ENCODE peak calls at places on chromosomes 1 and 21, in four cellular contexts. Y is Panc1; R is ascending aorta; Z is CD4-positive, alpha-beta memory T cell. A is an unnamed sample. For H3K4me1, the result is how much of the 10 kb centered on the place peaks cover.

GRCh38 chr1:84373446-84374141 is 24.7 kb upstream of the DNASE2B start:
- DNase-seq in R (no peak), Y (no peak), Z (no peak), A (no peak)

GRCh38 chr1:27563407-27564263 is 40.3 kb downstream of the AHDC1 start:
- DNase-seq in Z (no peak), Y (no peak), R (peak), A (no peak)

GRCh38 chr1:145714524-145715111 is 4.7 kb upstream of the CD160 start:
- DNase-seq in Y (no peak), Z (no peak), R (no peak), A (no peak)

GRCh38 chr1:11731719-11732283 is 4.1 kb upstream of the AGTRAP start:
- DNase-seq in Y (no peak), R (peak), Z (no peak), A (no peak)

GRCh38 chr21:25385912-25386474 is 221.3 kb downstream of the MRPL39 start:
- DNase-seq in R (no peak), Y (peak), Z (peak), A (peak)

GRCh38 chr1:27816921-27817630 is 13.5 kb upstream of the PPP1R8 start:
- DNase-seq in Z (no peak), Y (no peak), R (no peak), A (no peak)

GRCh38 chr1:160081261-160081936 is at the start of gene KCNJ9:
- DNase-seq in Z (no peak), R (no peak), Y (no peak), A (no peak)

GRCh38 chr1:168719306-168720111 is 9.5 kb downstream of the DPT start:
- DNase-seq in R (no peak), Z (no peak), Y (peak), A (no peak)

GRCh38 chr1:30874176-30874575 is 34.4 kb downstream of the SDC3 start:
- DNase-seq in Z (no peak), R (no peak), Y (no peak), A (no peak)

GRCh38 chr1:70072239-70072751 is 133.1 kb downstream of the LRRC40 start:
- DNase-seq in Z (no peak), Y (no peak), R (no peak), A (no peak)

GRCh38 chr21:17463441-17463840 is 49.4 kb upstream of the CXADR start:
- DNase-seq in R (no peak), Z (no peak), Y (no peak), A (no peak)

GRCh38 chr1:116226017-116226416 is 114.8 kb downstream of the MAB21L3 start:
- DNase-seq in R (no peak), Z (no peak), Y (no peak), A (no peak)

GRCh38 chr1:169201084-169201619 is 94.7 kb downstream of the ATP1B1 start:
- DNase-seq in R (no peak), Z (no peak), Y (no peak), A (no peak)

GRCh38 chr1:156591432-156592157 is at the start of gene NAXE:
- DNase-seq in R (peak), Z (peak), Y (no peak), A (peak)

GRCh38 chr1:3217887-3218679 is 149.1 kb downstream of the PRDM16 start:
- DNase-seq in Y (no peak), Z (no peak), R (no peak), A (no peak)

GRCh38 chr1:185960377-185961151 is 226.4 kb downstream of the HMCN1 start:
- DNase-seq in R (peak), Z (no peak), Y (no peak), A (no peak)

GRCh38 chr1:244712669-244713068 is 59.7 kb downstream of the DESI2 start:
- DNase-seq in Y (no peak), R (no peak), Z (no peak), A (no peak)

GRCh38 chr1:28973850-28974841 is 59.8 kb downstream of the EPB41 start:
- DNase-seq in Z (no peak), R (no peak), Y (no peak), A (no peak)

GRCh38 chr1:93814059-93814794 is 64.8 kb downstream of the DNTTIP2 start:
- DNase-seq in R (peak), Z (peak), Y (peak), A (peak)

GRCh38 chr21:43311303-43311817 is 115.6 kb downstream of the SIK1 start:
- DNase-seq in R (no peak), Z (no peak), Y (no peak), A (no peak)

GRCh38 chr1:30749691-30750583 is 7.6 kb downstream of the LAPTM5 start:
- DNase-seq in Y (no peak), Z (peak), R (no peak), A (peak)

GRCh38 chr1:93552751-93553455 is 105.0 kb downstream of the FNBP1L start:
- DNase-seq in Z (no peak), R (no peak), Y (no peak), A (no peak)

GRCh38 chr1:54763814-54764131 is 550 bp downstream of the PARS2 start:
- DNase-seq in Z (no peak), R (no peak), Y (no peak), A (no peak)

GRCh38 chr1:20634594-20635084 is 1.4 kb downstream of the PINK1 start:
- DNase-seq in R (no peak), Z (peak), Y (no peak), A (peak)

GRCh38 chr1:231393668-231394067 is 28.4 kb downstream of the EGLN1 start:
- DNase-seq in Y (no peak), Z (no peak), R (no peak), A (no peak)

GRCh38 chr1:13994386-13994785 is 294.4 kb downstream of the PRDM2 start:
- DNase-seq in Y (no peak), Z (no peak), R (no peak), A (no peak)

GRCh38 chr1:3217096-3217724 is 148.2 kb downstream of the PRDM16 start:
- DNase-seq in R (no peak), Z (no peak), Y (no peak), A (no peak)

GRCh38 chr1:197807739-197808453 is 32.6 kb upstream of the DENND1B start:
- DNase-seq in Y (no peak), R (no peak), Z (no peak), A (no peak)

GRCh38 chr1:33443067-33443704 is 12.3 kb upstream of the PHC2 start:
- DNase-seq in Y (no peak), Z (no peak), R (no peak), A (no peak)

GRCh38 chr1:185050823-185051451 is 5.6 kb downstream of the RNF2 start:
- DNase-seq in Z (no peak), Y (no peak), R (no peak), A (no peak)

GRCh38 chr1:3518256-3518655 is 63.8 kb downstream of the ARHGEF16 start:
- DNase-seq in Z (peak), Y (no peak), R (no peak), A (no peak)

GRCh38 chr1:167651161-167651693 is 21.2 kb downstream of the RCSD1 start:
- DNase-seq in Y (no peak), R (no peak), Z (no peak), A (no peak)

GRCh38 chr1:201466492-201466891 is 2.5 kb downstream of the PHLDA3 start:
- DNase-seq in R (no peak), Z (no peak), Y (no peak), A (no peak)
- H3K4me3 ChIP-seq in R (peak), Z (no peak), Y (peak), A (no peak)

DNA sequence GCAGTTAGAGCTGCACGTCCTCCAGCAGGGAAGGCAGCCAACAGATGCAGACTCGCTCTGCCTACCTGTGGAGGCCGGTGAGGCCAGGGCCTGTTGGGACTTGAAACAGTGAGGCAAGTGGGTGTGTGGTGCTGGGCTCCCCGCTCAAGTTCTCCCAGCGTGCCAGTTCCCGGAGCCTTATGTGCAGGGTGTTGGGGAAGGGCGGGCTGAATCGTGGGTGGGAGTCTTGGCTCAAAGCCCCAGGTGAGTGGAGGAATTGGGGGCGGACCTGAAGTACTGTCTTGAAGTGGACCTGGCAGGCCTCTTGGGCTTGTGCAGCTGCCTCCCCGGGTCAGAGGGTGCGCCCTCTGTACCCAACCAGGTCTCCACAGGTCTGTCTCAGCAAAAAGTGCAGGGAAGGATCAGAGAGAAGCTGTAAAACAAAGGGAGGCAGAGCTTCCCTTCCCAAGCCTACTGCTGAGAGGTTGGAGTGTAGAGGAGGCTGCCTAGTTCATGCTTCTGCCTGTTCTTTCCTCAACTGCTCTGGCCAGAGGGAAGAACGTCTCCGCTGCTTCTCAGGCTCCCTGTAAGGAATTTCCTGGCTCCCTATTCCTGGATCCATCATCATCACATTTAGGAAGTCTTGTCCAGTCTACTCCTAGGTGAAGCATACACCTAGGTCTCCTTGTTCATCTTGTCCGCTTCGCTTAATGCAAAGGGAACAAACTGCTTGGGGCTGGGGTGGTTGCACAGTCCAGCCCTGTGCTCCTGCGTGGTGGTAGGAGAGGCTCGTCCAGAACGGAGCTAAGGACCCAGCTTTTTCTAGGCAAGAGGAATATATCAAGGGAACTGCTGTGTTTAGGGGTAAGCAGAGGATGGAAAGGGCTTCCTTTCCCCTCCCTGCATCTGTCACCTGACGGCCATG is 14.9 kb downstream of the UTP11 start:
- DNase-seq in Z (no peak), R (no peak), Y (no peak), A (no peak)
- H3K27ac ChIP-seq in Z (no peak), R (no peak), Y (no peak), A (no peak)

GRCh38 chr1:6484826-6485139 is 6.7 kb downstream of the PLEKHG5 start:
- DNase-seq in Y (no peak), Z (no peak), R (no peak), A (no peak)
- H3K4me1 ChIP-seq in Y (under half), Z (under half), R (under half), A (under half)

GRCh38 chr1:46171351-46171750 is 3.5 kb upstream of the TSPAN1 start:
- DNase-seq in R (no peak), Y (no peak), Z (no peak), A (no peak)
- H3K4me3 ChIP-seq in R (no peak), Y (no peak), Z (no peak), A (no peak)

GRCh38 chr1:10242135-10242534 is 31.8 kb downstream of the KIF1B start:
- DNase-seq in Y (no peak), Z (no peak), R (no peak), A (no peak)

GRCh38 chr1:10237157-10237539 is 26.8 kb downstream of the KIF1B start:
- DNase-seq in R (no peak), Y (no peak), Z (no peak), A (no peak)

GRCh38 chr1:10245674-10246073 is 35.3 kb downstream of the KIF1B start:
- DNase-seq in Y (no peak), Z (no peak), R (no peak), A (no peak)

DNA sequence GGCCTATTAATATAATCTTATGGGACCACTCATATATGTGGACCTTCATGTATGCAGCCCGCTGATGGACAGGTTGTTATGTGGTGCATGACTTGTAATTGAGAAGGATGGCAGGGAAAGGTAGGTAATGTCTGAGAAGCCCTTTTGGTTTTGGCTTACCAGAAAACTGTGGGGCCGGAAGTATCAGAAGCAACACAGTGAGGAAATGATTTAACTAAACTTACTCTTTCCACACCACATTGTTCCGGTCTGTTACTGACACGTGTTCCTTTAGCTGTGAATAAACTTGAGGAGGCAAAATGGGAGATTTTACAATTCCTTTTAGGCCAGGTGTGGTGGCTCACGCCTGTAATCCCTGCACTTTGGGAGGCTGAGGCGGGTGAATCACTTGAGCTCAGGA is 32.4 kb downstream of the KIF1B start:
- DNase-seq in Z (peak), Y (no peak), R (no peak), A (no peak)
- H3K27ac ChIP-seq in Z (no peak), Y (no peak), R (no peak), A (no peak)

DNA sequence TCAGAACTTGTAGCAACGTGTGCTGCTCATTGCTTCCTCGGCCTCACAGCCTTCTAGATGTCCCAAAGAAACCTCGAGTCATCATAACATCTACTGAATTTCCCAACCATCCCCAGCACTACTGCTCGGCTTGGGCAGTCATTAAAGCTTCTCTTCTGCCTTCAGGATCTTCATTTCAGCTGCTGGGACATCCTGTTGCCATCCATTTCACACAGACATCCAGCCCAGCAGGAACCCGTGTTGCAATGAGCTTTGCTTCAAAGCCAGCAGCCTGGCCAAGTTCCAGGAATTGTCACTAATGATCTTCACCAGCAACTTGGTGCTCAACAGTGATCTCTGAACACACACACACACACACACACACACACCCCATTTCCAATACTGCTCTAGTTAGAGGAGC is 18.5 kb downstream of the WLS start:
- DNase-seq in Y (no peak), R (peak), Z (no peak), A (no peak)
- H3K4me1 ChIP-seq in Y (under half), R (under half), Z (under half), A (under half)

GRCh38 chr1:64356636-64357256 is 113.2 kb upstream of the CACHD1 start:
- DNase-seq in Y (no peak), R (no peak), Z (no peak), A (no peak)
- H3K4me3 ChIP-seq in Y (no peak), R (no peak), Z (no peak), A (no peak)

GRCh38 chr1:234957330-234958065 is 171.1 kb downstream of the TOMM20 start:
- DNase-seq in R (peak), Z (no peak), Y (no peak), A (no peak)

GRCh38 chr1:234955107-234955731 is 173.4 kb downstream of the TOMM20 start:
- DNase-seq in Y (no peak), R (peak), Z (no peak), A (no peak)

GRCh38 chr1:234958066-234958701 is 170.5 kb downstream of the TOMM20 start:
- DNase-seq in Y (no peak), R (peak), Z (no peak), A (no peak)

GRCh38 chr1:234958702-234959649 is 169.7 kb downstream of the TOMM20 start:
- DNase-seq in R (peak), Z (no peak), Y (no peak), A (no peak)

DNA sequence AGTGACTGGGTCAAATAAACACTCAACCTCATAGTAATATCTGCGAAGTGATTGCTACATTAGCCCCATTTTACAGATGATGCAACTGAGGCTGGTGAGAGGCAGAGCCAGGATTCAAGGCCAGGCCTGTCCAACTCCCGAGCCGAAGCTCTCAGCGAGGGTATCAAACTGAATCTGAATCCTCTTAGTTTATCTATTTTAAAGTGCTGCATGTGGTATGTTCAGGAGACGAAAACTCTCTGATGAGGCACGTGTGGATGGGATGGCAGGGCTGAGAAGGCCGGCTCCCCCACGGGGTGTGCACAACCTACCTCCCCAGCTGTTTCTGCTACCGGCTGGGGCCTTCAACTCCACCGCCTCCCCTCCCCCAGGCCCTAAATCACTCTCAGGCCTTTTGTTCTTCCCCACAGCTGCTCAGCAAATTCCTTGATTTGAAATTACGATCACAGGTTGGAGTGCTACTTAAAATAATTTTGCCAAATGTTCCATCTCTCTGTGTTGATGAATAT is 171.8 kb downstream of the TOMM20 start:
- DNase-seq in Z (no peak), Y (no peak), R (peak), A (no peak)
- H3K27ac ChIP-seq in Z (no peak), Y (peak), R (peak), A (no peak)

GRCh38 chr1:61447339-61448016 is 277.5 kb downstream of the TM2D1 start:
- DNase-seq in R (no peak), Y (no peak), Z (no peak), A (no peak)

GRCh38 chr1:61444277-61444676 is 280.7 kb downstream of the TM2D1 start:
- DNase-seq in Y (no peak), Z (no peak), R (no peak), A (no peak)

GRCh38 chr1:61445269-61445825 is 279.6 kb downstream of the TM2D1 start:
- DNase-seq in Y (no peak), R (no peak), Z (no peak), A (no peak)

GRCh38 chr1:61448017-61448383 is 276.9 kb downstream of the TM2D1 start:
- DNase-seq in Z (no peak), Y (no peak), R (no peak), A (no peak)

DNA sequence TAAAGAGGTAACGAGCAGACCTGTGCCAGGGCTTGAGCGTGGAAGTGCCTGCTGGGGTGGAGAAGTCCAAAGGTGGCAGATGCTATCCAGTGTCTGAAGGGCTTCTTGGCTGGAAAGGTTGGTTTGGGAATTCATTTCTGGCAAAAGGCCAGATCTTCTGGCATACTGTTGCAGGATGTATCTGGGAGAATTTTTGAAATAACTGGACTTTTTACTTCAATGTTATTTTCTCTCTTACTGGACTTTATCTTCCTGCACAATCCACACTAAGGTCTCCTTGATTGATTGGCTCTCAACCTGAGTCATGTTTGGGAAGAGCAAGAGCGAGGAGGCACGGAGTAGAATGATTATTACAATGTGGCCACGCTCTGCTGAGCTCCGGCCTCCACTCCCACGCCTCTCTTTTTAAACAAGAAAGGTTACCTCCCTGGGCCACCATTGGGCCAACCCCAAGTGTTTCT is 278.4 kb downstream of the TM2D1 start:
- DNase-seq in Y (no peak), R (no peak), Z (no peak), A (no peak)
- H3K4me1 ChIP-seq in Y (under half), R (under half), Z (under half), A (under half)

GRCh38 chr21:34836103-34836932 is 167.5 kb downstream of the CLIC6 start:
- DNase-seq in Z (no peak), Y (peak), R (peak), A (no peak)

GRCh38 chr21:34839070-34839820 is 170.5 kb downstream of the CLIC6 start:
- DNase-seq in Y (no peak), Z (no peak), R (no peak), A (no peak)

GRCh38 chr21:34835526-34835925 is 166.7 kb downstream of the CLIC6 start:
- DNase-seq in Z (no peak), R (peak), Y (no peak), A (no peak)

GRCh38 chr21:34834852-34835501 is 166.2 kb downstream of the CLIC6 start:
- DNase-seq in Y (no peak), Z (no peak), R (no peak), A (no peak)

GRCh38 chr21:34836933-34837505 is 168.2 kb downstream of the CLIC6 start:
- DNase-seq in Y (no peak), R (no peak), Z (no peak), A (no peak)
- H3K4me3 ChIP-seq in Y (no peak), R (no peak), Z (no peak), A (no peak)

A was measured in naive thymus-derived CD4-positive, alpha-beta T cell.